ENCODE peak calls at places on chromosomes 2 and 18, in ten cellular contexts. F is aorta; S is CD4-positive, alpha-beta memory T cell; K is IMR-90; L is ovary; M is fibroblast of lung; O is neuronal stem cell; C is A549; I is psoas muscle; T is Panc1. Z is an unnamed sample.

GRCh38 chr2:226905718-226906438 is 70.0 kb downstream of the RHBDD1 start:
- DNase-seq in F (no peak), S (no peak), K (no peak), L (no peak), M (no peak), O (no peak), C (no peak), I (no peak), T (no peak), Z (no peak)

GRCh38 chr2:112722816-112723555 is 2.2 kb downstream of the NT5DC4 start:
- DNase-seq in F (no peak), S (no peak), K (no peak), L (no peak), M (no peak), O (no peak), C (no peak), I (no peak), T (no peak), Z (no peak)

GRCh38 chr2:178946494-178946893 is 103.4 kb downstream of the CCDC141 start:
- DNase-seq in F (no peak), S (no peak), K (no peak), L (no peak), M (no peak), O (no peak), C (no peak), I (no peak), T (no peak), Z (no peak)

GRCh38 chr2:42129947-42130346 is 39.2 kb upstream of the EML4 start:
- DNase-seq in F (no peak), S (no peak), K (no peak), L (no peak), M (no peak), O (no peak), C (no peak), I (no peak), T (no peak), Z (no peak)

GRCh38 chr2:23850564-23851256 is 76.2 kb downstream of the ATAD2B start:
- DNase-seq in F (no peak), S (no peak), K (no peak), L (no peak), M (no peak), O (no peak), C (no peak), I (no peak), T (no peak), Z (no peak)

GRCh38 chr18:2111456-2111855 is 459.8 kb downstream of the METTL4 start:
- DNase-seq in F (no peak), S (no peak), K (no peak), L (no peak), M (peak; percentile 88), O (no peak), C (no peak), I (no peak), T (no peak), Z (no peak)

GRCh38 chr2:233892793-233893192 is 24.4 kb upstream of the TRPM8 start:
- DNase-seq in F (no peak), S (no peak), K (no peak), L (no peak), M (no peak), O (no peak), C (peak; percentile 5), I (no peak), T (no peak), Z (no peak)

GRCh38 chr2:232420463-232421188 is 14.0 kb downstream of the ALPG start:
- DNase-seq in F (no peak), S (peak; percentile 24), K (no peak), L (no peak), M (peak; percentile 11), O (no peak), C (peak; percentile 29), I (no peak), T (no peak), Z (no peak)

GRCh38 chr18:23825978-23826405 is 136.7 kb downstream of the LAMA3 start:
- DNase-seq in F (peak; percentile 76), S (no peak), K (peak; percentile 70), L (peak; percentile 58), M (peak; percentile 91), O (no peak), C (no peak), I (peak; percentile 61), T (no peak), Z (no peak)

GRCh38 chr2:120819720-120820210 is 84.1 kb downstream of the GLI2 start:
- DNase-seq in F (peak; percentile 37), S (no peak), K (no peak), L (peak; percentile 56), M (peak; percentile 14), O (no peak), C (no peak), I (peak; percentile 30), T (no peak), Z (no peak)

GRCh38 chr2:120818441-120818920 is 82.8 kb downstream of the GLI2 start:
- DNase-seq in F (peak; percentile 85), S (no peak), K (peak; percentile 95), L (peak; percentile 78), M (peak; percentile 95), O (no peak), C (peak; percentile 67), I (peak; percentile 54), T (no peak), Z (no peak)

GRCh38 chr2:120820885-120821279 is 85.2 kb downstream of the GLI2 start:
- DNase-seq in F (peak; percentile 67), S (no peak), K (peak; percentile 84), L (peak; percentile 66), M (peak; percentile 87), O (no peak), C (no peak), I (peak; percentile 58), T (no peak), Z (no peak)

GRCh38 chr2:120821446-120822160 is 85.9 kb downstream of the GLI2 start:
- DNase-seq in F (peak; percentile 34), S (no peak), K (no peak), L (no peak), M (no peak), O (no peak), C (no peak), I (peak; percentile 24), T (no peak), Z (no peak)

DNA sequence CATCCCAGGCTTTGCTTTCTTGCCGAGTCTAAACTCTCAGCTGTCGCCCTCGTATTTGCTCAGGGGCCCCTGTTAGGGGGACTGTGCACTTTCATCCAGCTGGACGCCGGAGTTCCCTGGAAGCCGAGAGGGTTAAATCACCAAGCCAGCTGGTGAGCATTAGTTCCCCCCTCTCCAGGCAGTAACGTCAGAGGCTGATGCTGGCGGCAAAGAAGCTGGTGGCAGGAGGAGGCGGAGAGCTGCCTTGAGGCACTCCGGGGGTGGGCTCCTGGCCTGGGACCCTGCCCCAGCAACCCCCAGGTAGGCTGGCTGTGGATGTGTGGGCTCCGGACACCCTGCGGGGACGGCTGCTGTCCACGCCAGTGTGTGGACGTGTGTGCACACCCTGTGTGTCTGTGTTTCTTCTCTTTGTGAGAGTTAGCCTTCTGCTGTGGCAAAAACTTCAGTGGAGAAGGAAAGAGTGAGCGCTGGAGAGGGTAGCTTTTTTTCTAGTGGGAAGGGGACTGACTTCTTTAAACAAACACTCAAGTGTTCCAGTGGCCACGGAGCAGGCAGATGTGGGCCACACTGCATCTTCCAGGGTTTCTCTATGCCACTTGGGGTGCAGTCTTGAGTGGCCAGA is 84.7 kb downstream of the GLI2 start:
- DNase-seq in F (peak; percentile 42), S (no peak), K (peak; percentile 90), L (peak; percentile 76), M (peak; percentile 85), O (peak; percentile 27), C (no peak), I (peak; percentile 59), T (no peak), Z (no peak)
- H3K27ac ChIP-seq in F (no peak overlapping the region), S (no peak overlapping the region), K (peak overlapping the region; percentile 89), L (peak overlapping the region; percentile 77), M (peak overlapping the region; percentile 85), O (no peak overlapping the region), C (peak overlapping the region; percentile 84), I (peak overlapping the region; percentile 36), T (no peak overlapping the region), Z (no peak overlapping the region)

GRCh38 chr18:10420561-10421352 is 33.7 kb upstream of the APCDD1 start:
- DNase-seq in F (no peak), S (no peak), K (peak; percentile 79), L (no peak), M (peak; percentile 95), O (no peak), C (no peak), I (no peak), T (no peak), Z (no peak)
- H3K27ac ChIP-seq in F (no peak overlapping the region), S (no peak overlapping the region), K (no peak overlapping the region), L (no peak overlapping the region), M (peak overlapping the region; percentile 22), O (no peak overlapping the region), C (no peak overlapping the region), I (no peak overlapping the region), T (no peak overlapping the region), Z (no peak overlapping the region)

DNA sequence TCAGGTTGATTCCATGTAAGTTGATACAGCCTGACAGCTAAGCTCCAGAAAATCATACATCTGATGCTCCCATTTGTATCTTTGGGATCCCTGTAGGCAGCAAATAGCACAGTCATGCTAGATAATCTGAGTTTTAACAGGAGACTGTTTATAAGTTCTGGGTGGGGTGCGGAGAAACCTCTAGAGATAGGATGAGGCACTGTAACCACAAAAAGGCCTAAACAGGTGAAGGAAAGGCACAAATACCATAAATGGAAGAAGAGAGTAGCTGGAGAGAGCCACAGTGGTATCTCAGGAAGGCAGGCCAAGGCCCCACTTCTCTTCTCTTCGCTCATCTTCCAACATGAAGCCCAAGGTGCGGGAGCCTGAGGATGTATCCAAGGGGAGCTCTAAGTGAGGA is 18.1 kb upstream of the B4GALT6 start:
- DNase-seq in F (no peak), S (no peak), K (no peak), L (no peak), M (no peak), O (no peak), C (no peak), I (no peak), T (no peak), Z (no peak)
- H3K27ac ChIP-seq in F (no peak overlapping the region), S (no peak overlapping the region), K (no peak overlapping the region), L (no peak overlapping the region), M (no peak overlapping the region), O (no peak overlapping the region), C (no peak overlapping the region), I (no peak overlapping the region), T (no peak overlapping the region), Z (no peak overlapping the region)

GRCh38 chr2:207182916-207183315 is 17.2 kb upstream of the KLF7 start:
- DNase-seq in F (no peak), S (no peak), K (peak; percentile 47), L (no peak), M (peak; percentile 80), O (no peak), C (no peak), I (no peak), T (no peak), Z (no peak)

GRCh38 chr2:207184348-207184747 is 18.6 kb upstream of the KLF7 start:
- DNase-seq in F (no peak), S (no peak), K (peak; percentile 77), L (no peak), M (peak; percentile 86), O (no peak), C (no peak), I (no peak), T (no peak), Z (no peak)

GRCh38 chr2:207183506-207183905 is 17.8 kb upstream of the KLF7 start:
- DNase-seq in F (no peak), S (no peak), K (peak; percentile 13), L (no peak), M (peak; percentile 41), O (no peak), C (no peak), I (no peak), T (no peak), Z (no peak)

GRCh38 chr2:207185372-207185771 is 19.6 kb upstream of the KLF7 start:
- DNase-seq in F (no peak), S (no peak), K (no peak), L (no peak), M (no peak), O (no peak), C (no peak), I (no peak), T (no peak), Z (no peak)

GRCh38 chr2:207184768-207185167 is 19.0 kb upstream of the KLF7 start:
- DNase-seq in F (no peak), S (no peak), K (peak; percentile 39), L (no peak), M (peak; percentile 37), O (no peak), C (no peak), I (no peak), T (no peak), Z (no peak)
- H3K27ac ChIP-seq in F (no peak overlapping the region), S (no peak overlapping the region), K (peak overlapping the region; percentile 14), L (no peak overlapping the region), M (no peak overlapping the region), O (no peak overlapping the region), C (peak overlapping the region; percentile 63), I (no peak overlapping the region), T (no peak overlapping the region), Z (no peak overlapping the region)

Z was measured in caudate nucleus.